ENCODE peak calls at places on chromosomes 11 and 22, in five cellular contexts. P is fibroblast of mammary gland, W is upper lobe of left lung, U is kidney epithelial cell, F is fibroblast of pulmonary artery. T is an unnamed sample.

GRCh38 chr11:47946682-47947575 is 33.4 kb upstream of the PTPRJ start:
- DNase-seq in P (peak), W (no peak), U (peak), F (peak), T (peak)

GRCh38 chr11:123438191-123438627 is 8.1 kb downstream of the GRAMD1B start:
- DNase-seq in P (no peak), W (no peak), U (no peak), F (no peak), T (no peak)

GRCh38 chr11:79920480-79920879 is 479.6 kb upstream of the TENM4 start:
- DNase-seq in P (no peak), W (no peak), U (no peak), F (no peak), T (no peak)

GRCh38 chr11:74932797-74933196 is 16.1 kb downstream of the XRRA1 start:
- DNase-seq in P (peak), W (no peak), U (peak), F (peak), T (no peak)

GRCh38 chr11:63530021-63530420 is 6.6 kb upstream of the PLAAT4 start:
- DNase-seq in P (no peak), W (no peak), U (no peak), F (no peak), T (no peak)

GRCh38 chr22:45131749-45132148 is 32.0 kb upstream of the NUP50 start:
- DNase-seq in P (no peak), W (no peak), U (no peak), F (no peak), T (no peak)

GRCh38 chr11:60634151-60634550 is 65.3 kb upstream of the MS4A8 start:
- DNase-seq in P (no peak), W (no peak), U (no peak), F (no peak), T (no peak)

GRCh38 chr11:109680127-109680526 is 258.1 kb downstream of the C11orf87 start:
- DNase-seq in P (peak), W (no peak), U (no peak), F (peak), T (no peak)

GRCh38 chr22:35904752-35905151 is 123.9 kb downstream of the RBFOX2 start:
- DNase-seq in P (no peak), W (no peak), U (no peak), F (no peak), T (no peak)

GRCh38 chr11:25970726-25971508 is 361.0 kb upstream of the ANO3 start:
- DNase-seq in P (no peak), W (no peak), U (no peak), F (no peak), T (no peak)

GRCh38 chr11:67409781-67410368 is 5.6 kb upstream of the CARNS1 start:
- DNase-seq in P (no peak), W (no peak), U (no peak), F (no peak), T (no peak)

GRCh38 chr11:30991802-30992512 is 377.6 kb downstream of the DCDC1 start:
- DNase-seq in P (no peak), W (no peak), U (no peak), F (no peak), T (no peak)

GRCh38 chr11:123532131-123532530 is 102.1 kb downstream of the GRAMD1B start:
- DNase-seq in P (no peak), W (no peak), U (no peak), F (no peak), T (no peak)

GRCh38 chr11:93718057-93718563 is 23.2 kb downstream of the TAF1D start:
- DNase-seq in P (no peak), W (no peak), U (no peak), F (peak), T (no peak)

GRCh38 chr22:46750861-46751260 is 11.6 kb upstream of the TBC1D22A start:
- DNase-seq in P (no peak), W (no peak), U (no peak), F (no peak), T (no peak)

GRCh38 chr11:13440100-13440855 is 22.7 kb downstream of the BTBD10 start:
- DNase-seq in P (peak), W (no peak), U (peak), F (peak), T (peak)

GRCh38 chr22:47062126-47062525 is 299.7 kb downstream of the TBC1D22A start:
- DNase-seq in P (no peak), W (no peak), U (no peak), F (no peak), T (no peak)

GRCh38 chr11:32297629-32298028 is 137.7 kb downstream of the WT1 start:
- DNase-seq in P (peak), W (no peak), U (no peak), F (peak), T (peak)

GRCh38 chr11:120832609-120833221 is 191.2 kb upstream of the TBCEL start:
- DNase-seq in P (no peak), W (no peak), U (no peak), F (no peak), T (no peak)

GRCh38 chr11:57900315-57900714 is 123.4 kb upstream of the OR9Q1 start:
- DNase-seq in P (no peak), W (no peak), U (no peak), F (no peak), T (no peak)

GRCh38 chr22:24693359-24693758 is 81.2 kb downstream of the PIWIL3 start:
- DNase-seq in P (peak), W (no peak), U (no peak), F (no peak), T (no peak)

GRCh38 chr22:17121235-17122195 is at the start of gene TMEM121B:
- DNase-seq in P (peak), W (peak), U (no peak), F (peak), T (no peak)

GRCh38 chr11:94129505-94130335 is 1.1 kb downstream of the PANX1 start:
- DNase-seq in P (peak), W (no peak), U (no peak), F (peak), T (no peak)

GRCh38 chr11:74678591-74679512 is 52.4 kb downstream of the CHRDL2 start:
- DNase-seq in P (peak), W (no peak), U (no peak), F (peak), T (no peak)

GRCh38 chr22:42688241-42688913 is 32.3 kb downstream of the A4GALT start:
- DNase-seq in P (peak), W (peak), U (peak), F (peak), T (peak)

GRCh38 chr22:37753746-37754145 is 54.0 kb upstream of the GCAT start:
- DNase-seq in P (no peak), W (peak), U (no peak), F (no peak), T (no peak)

GRCh38 chr22:37749831-37750595 is 53.2 kb downstream of the TRIOBP start:
- DNase-seq in P (peak), W (no peak), U (no peak), F (peak), T (no peak)

GRCh38 chr22:37751449-37752188 is 54.8 kb downstream of the TRIOBP start:
- DNase-seq in P (no peak), W (peak), U (no peak), F (no peak), T (no peak)

GRCh38 chr22:37750596-37751162 is 53.8 kb downstream of the TRIOBP start:
- DNase-seq in P (no peak), W (peak), U (no peak), F (no peak), T (no peak)

GRCh38 chr22:37752189-37753061 is 55.3 kb upstream of the GCAT start:
- DNase-seq in P (peak), W (peak), U (peak), F (peak), T (peak)
- TF ChIP-seq CTCF in P (no peak), W (peak), U (peak), F (peak), T (no peak)

GRCh38 chr11:46381836-46382643 is 571 bp downstream of the MDK start:
- DNase-seq in P (no peak), W (peak), U (no peak), F (no peak), T (no peak)
- H3K4me3 ChIP-seq in P (peak), W (peak), U (peak), F (peak), T (peak)

GRCh38 chr22:30195245-30196140 is 51.1 kb downstream of the LIF start:
- DNase-seq in P (peak), W (no peak), U (no peak), F (peak), T (no peak)
- TF ChIP-seq CTCF in P (no peak), W (no peak), U (no peak), F (no peak), T (no peak)

DNA sequence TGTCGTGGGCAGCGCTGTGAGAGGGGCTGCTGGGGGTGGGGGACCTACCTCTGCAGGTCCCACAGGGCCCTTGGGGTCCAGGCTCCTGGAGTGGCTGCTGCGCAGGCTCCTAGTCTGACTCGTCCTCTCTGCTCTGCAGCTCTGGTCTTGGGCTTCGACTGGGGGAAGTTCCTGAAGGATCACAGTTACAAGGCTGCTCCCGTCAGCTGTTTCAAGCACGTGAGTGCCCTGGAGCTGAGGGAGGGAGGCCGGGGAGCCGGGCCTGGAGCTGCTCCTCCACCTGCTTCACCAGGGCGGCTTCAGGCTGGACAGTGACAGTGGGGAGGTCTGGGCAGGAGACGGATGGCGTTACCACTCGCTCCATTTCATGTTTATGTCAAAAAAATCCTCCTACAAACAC is 11.9 kb downstream of the L3MBTL2 start:
- DNase-seq in P (peak), W (no peak), U (no peak), F (peak), T (no peak)
- H3K4me3 ChIP-seq in P (no peak), W (peak), U (no peak), F (peak), T (no peak)

GRCh38 chr22:37728620-37729019 is 31.8 kb downstream of the TRIOBP start:
- DNase-seq in P (no peak), W (no peak), U (no peak), F (no peak), T (no peak)

GRCh38 chr22:37731804-37732471 is 35.1 kb downstream of the TRIOBP start:
- DNase-seq in P (no peak), W (no peak), U (no peak), F (no peak), T (no peak)

GRCh38 chr22:37725551-37726239 is 28.8 kb downstream of the TRIOBP start:
- DNase-seq in P (no peak), W (peak), U (no peak), F (no peak), T (no peak)

DNA sequence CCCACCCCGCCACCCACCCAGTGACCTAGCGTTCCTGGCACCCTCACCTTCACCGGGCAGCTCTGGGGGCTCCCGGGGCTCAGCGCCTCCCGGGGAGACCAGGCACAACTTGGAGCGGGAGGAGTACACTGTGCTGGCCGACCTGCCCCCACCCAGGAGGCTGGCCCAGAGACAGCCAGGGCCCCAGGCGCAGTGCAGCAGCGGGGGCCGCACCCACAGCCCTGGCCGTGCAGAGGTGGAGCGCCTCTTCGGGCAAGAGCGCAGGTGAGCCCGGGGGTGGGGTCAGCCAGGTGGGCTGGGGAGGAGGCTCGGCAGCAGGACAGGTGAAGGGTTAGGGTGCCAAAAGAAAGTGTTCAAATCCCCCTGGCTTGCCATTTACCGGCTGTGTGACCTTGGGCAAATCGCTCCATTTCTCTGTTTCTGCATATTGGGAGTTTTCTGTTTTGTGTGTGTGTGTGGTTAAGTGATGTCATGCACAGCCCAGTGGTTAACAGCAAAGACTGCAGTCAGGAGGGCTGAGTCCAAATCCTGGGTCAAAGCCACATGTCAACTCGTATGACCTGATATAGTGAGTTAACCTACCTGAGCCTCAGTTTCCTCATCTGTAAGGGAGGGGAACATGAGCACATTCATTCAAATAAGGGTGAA is 29.5 kb downstream of the TRIOBP start:
- DNase-seq in P (peak), W (peak), U (no peak), F (peak), T (no peak)
- TF ChIP-seq CTCF in P (peak), W (no peak), U (peak), F (peak), T (peak)

GRCh38 chr22:40202225-40202944 is 24.7 kb downstream of the TNRC6B start:
- DNase-seq in P (no peak), W (no peak), U (no peak), F (no peak), T (no peak)
- H3K4me3 ChIP-seq in P (no peak), W (no peak), U (no peak), F (no peak), T (no peak)

GRCh38 chr11:16945671-16946469 is 68.3 kb downstream of the PLEKHA7 start:
- DNase-seq in P (peak), W (no peak), U (no peak), F (peak), T (no peak)
- TF ChIP-seq CTCF in P (peak), W (peak), U (peak), F (peak), T (peak)

GRCh38 chr11:128341767-128342318 is 245.5 kb downstream of the ETS1 start:
- DNase-seq in P (no peak), W (no peak), U (no peak), F (no peak), T (no peak)
- H3K4me3 ChIP-seq in P (no peak), W (no peak), U (no peak), F (no peak), T (no peak)

T was measured in HFF-Myc.